ENCODE peak calls at places on chromosomes 3 and 15, in four cellular contexts. One of them, this sample, is unnamed.

GRCh38 chr15:39622660-39623549 is 42.0 kb downstream of the THBS1 start:
- DNase-seq in NCI-H510A treated with DMSO at 0.1 percent for 48 hours: no peak
- DNase-seq in HL-60: no peak
- DNase-seq in left lobe of liver: no peak
- DNase-seq in this sample: no peak

GRCh38 chr3:155737844-155738460 is 6.9 kb downstream of the PLCH1 start:
- DNase-seq in NCI-H510A treated with DMSO at 0.1 percent for 48 hours: peak; percentile 18
- DNase-seq in HL-60: peak; percentile 13
- DNase-seq in left lobe of liver: peak; percentile 64
- DNase-seq in this sample: no peak

GRCh38 chr3:107752202-107752990 is 229.6 kb downstream of the BBX start:
- DNase-seq in NCI-H510A treated with DMSO at 0.1 percent for 48 hours: peak; percentile 15
- DNase-seq in HL-60: no peak
- DNase-seq in left lobe of liver: no peak
- DNase-seq in this sample: no peak

GRCh38 chr3:133880886-133881455 is 14.7 kb downstream of the RAB6B start:
- DNase-seq in left lobe of liver: no peak
- DNase-seq in NCI-H510A treated with DMSO at 0.1 percent for 48 hours: no peak
- DNase-seq in HL-60: no peak
- DNase-seq in this sample: peak; percentile 27

GRCh38 chr3:116809218-116809617 is 99.6 kb downstream of the TUSC7 start:
- DNase-seq in NCI-H510A treated with DMSO at 0.1 percent for 48 hours: no peak
- DNase-seq in HL-60: peak; percentile 46
- DNase-seq in left lobe of liver: no peak
- DNase-seq in this sample: no peak

GRCh38 chr15:50840520-50840919 is 68.0 kb upstream of the AP4E1 start:
- DNase-seq in HL-60: no peak
- DNase-seq in NCI-H510A treated with DMSO at 0.1 percent for 48 hours: no peak
- DNase-seq in left lobe of liver: no peak
- DNase-seq in this sample: no peak

GRCh38 chr15:98907921-98908490 is 99.6 kb downstream of the PGPEP1L start:
- DNase-seq in HL-60: no peak
- DNase-seq in NCI-H510A treated with DMSO at 0.1 percent for 48 hours: no peak
- DNase-seq in left lobe of liver: no peak
- DNase-seq in this sample: no peak

GRCh38 chr3:182583545-182583944 is 209.8 kb upstream of the ATP11B start:
- DNase-seq in left lobe of liver: no peak
- DNase-seq in HL-60: no peak
- DNase-seq in NCI-H510A treated with DMSO at 0.1 percent for 48 hours: no peak
- DNase-seq in this sample: no peak

GRCh38 chr3:32961189-32961715 is 9.8 kb downstream of the CCR4 start:
- DNase-seq in NCI-H510A treated with DMSO at 0.1 percent for 48 hours: no peak
- DNase-seq in left lobe of liver: peak; percentile 16
- DNase-seq in HL-60: no peak
- DNase-seq in this sample: no peak

GRCh38 chr3:69244036-69244435 is 121.6 kb upstream of the LMOD3 start:
- DNase-seq in left lobe of liver: no peak
- DNase-seq in HL-60: no peak
- DNase-seq in NCI-H510A treated with DMSO at 0.1 percent for 48 hours: no peak
- DNase-seq in this sample: no peak